ENCODE peak calls at places on chromosomes 13 and 19, in four cellular contexts. G is endothelial cell of umbilical vein, O is IMR-90, Y is hepatocyte. Z is an unnamed sample.

GRCh38 chr13:102002271-102002670 is 399.6 kb downstream of the FGF14 start:
- DNase-seq in G (no peak), O (no peak), Y (no peak), Z (no peak)

GRCh38 chr13:34416833-34417425 is 525.1 kb upstream of the NBEA start:
- DNase-seq in G (no peak), O (peak; percentile 39), Y (no peak), Z (no peak)

GRCh38 chr13:26255717-26256277 is 1.9 kb downstream of the CDK8 start:
- DNase-seq in G (peak; percentile 10), O (peak; percentile 4), Y (peak; percentile 19), Z (no peak)

GRCh38 chr13:89380101-89380500 is 1708.9 kb downstream of the SLITRK5 start:
- DNase-seq in G (no peak), O (no peak), Y (peak; percentile 20), Z (no peak)

GRCh38 chr19:14091086-14091884 is 734 bp upstream of the SAMD1 start:
- DNase-seq in G (peak; percentile 66), O (peak; percentile 64), Y (peak; percentile 66), Z (peak; percentile 75)

GRCh38 chr19:4909897-4910593 is 744 bp downstream of the UHRF1 start:
- DNase-seq in G (peak; percentile 87), O (peak; percentile 79), Y (peak; percentile 96), Z (peak; percentile 97)

GRCh38 chr19:39544201-39544903 is 4.4 kb upstream of the EID2 start:
- DNase-seq in G (no peak), O (peak; percentile 13), Y (no peak), Z (no peak)

GRCh38 chr13:43293561-43293960 is 270.2 kb downstream of the DNAJC15 start:
- DNase-seq in G (no peak), O (no peak), Y (no peak), Z (no peak)

GRCh38 chr19:11570039-11570462 is 7.4 kb downstream of the ACP5 start:
- DNase-seq in G (no peak), O (no peak), Y (no peak), Z (peak; percentile 46)

GRCh38 chr19:35856546-35857149 is at the start of gene KIRREL2:
- DNase-seq in G (no peak), O (no peak), Y (peak; percentile 21), Z (peak; percentile 76)

GRCh38 chr13:99339736-99340392 is 32.7 kb upstream of the GPR183 start:
- DNase-seq in G (no peak), O (peak; percentile 72), Y (no peak), Z (peak; percentile 18)

GRCh38 chr19:32519023-32519422 is 62.0 kb upstream of the PDCD5 start:
- DNase-seq in G (no peak), O (no peak), Y (no peak), Z (peak; percentile 73)

GRCh38 chr19:2602391-2603181 is 99.9 kb downstream of the GNG7 start:
- DNase-seq in G (peak; percentile 37), O (peak; percentile 81), Y (peak; percentile 89), Z (no peak)

GRCh38 chr13:64347662-64348061 is 2882.5 kb downstream of the PCDH9 start:
- DNase-seq in G (no peak), O (peak; percentile 19), Y (no peak), Z (no peak)

GRCh38 chr13:113784645-113785024 is 25.6 kb downstream of the TMEM255B start:
- DNase-seq in G (no peak), O (no peak), Y (no peak), Z (no peak)

GRCh38 chr13:103012611-103013010 is 53.6 kb downstream of the SLC10A2 start:
- DNase-seq in G (no peak), O (no peak), Y (no peak), Z (no peak)

GRCh38 chr19:31568724-31569123 is 219.5 kb upstream of the TSHZ3 start:
- DNase-seq in G (no peak), O (no peak), Y (no peak), Z (no peak)

DNA sequence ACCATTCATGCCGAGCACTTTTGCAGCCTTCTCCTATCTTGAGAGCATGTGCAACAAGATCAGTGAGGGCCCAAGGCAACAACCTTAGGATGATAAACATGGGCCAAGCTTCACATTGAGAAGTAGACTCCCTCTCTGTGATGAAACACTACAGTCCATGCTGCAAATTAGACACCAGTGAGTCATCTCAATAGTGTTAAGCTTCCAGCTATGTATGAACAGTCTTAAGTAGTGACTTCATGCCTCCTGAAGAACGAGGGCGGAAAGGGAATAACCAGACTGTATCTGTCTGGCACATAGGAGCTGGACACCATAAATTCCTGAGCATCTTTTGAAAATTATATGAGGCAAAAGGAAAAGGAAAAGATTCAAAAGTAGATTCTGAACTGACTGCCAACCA is 309.9 kb upstream of the SLITRK1 start:
- DNase-seq in G (no peak), O (peak; percentile 76), Y (peak; percentile 21), Z (no peak)
- TF ChIP-seq CTCF in G (no peak), O (no peak), Y (no peak), Z (no peak)

DNA sequence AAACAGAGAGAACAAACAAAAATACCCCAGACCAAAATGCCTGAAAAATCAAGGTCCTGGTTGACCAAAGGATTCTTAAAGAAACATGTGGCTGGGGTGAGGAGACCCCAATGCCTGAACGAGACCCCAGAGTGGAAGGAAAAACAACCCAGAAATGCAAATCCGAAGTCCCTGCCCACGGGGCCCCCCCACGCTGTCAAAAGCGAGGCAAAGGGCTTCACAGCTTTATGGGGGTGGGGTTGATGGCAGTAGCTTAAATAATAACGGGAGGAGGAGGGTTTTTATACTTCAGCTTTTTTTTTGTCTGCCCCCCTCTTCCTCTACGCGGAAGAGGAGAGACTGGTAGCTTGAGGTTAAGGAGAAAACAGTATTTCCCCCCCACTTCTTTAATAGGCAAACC is 18.3 kb downstream of the QPCTL start:
- DNase-seq in G (no peak), O (no peak), Y (no peak), Z (no peak)
- H3K4me2 ChIP-seq in G (no peak overlapping the region), O (no peak overlapping the region), Y (no peak overlapping the region), Z (no peak overlapping the region)

GRCh38 chr13:108915095-108915633 is 285.8 kb downstream of the MYO16 start:
- DNase-seq in G (peak; percentile 77), O (peak; percentile 50), Y (peak; percentile 59), Z (no peak)
- TF ChIP-seq CTCF in G (peak; percentile 59), O (peak; percentile 70), Y (peak; percentile 78), Z (peak; percentile 57)

DNA sequence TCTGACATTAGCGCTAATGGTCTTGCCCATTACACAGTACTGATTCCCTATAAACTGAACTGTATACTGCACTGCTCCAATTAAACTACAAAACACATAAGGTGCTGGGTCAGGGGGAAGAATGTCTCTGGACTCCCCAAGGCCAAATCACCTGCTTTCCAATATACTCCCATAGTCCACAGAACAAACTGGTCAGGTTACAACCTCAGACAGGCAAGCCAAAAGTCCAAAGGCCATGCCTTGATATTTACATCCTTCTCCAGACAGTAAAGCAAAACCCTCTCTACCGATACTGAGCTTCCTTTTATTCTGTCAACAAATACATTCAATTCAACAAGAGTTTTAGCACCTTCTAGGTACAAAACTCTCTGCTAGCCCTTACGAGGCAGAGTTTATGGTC is 8.9 kb downstream of the ZNF541 start:
- DNase-seq in G (no peak), O (no peak), Y (peak; percentile 37), Z (no peak)
- H3K4me2 ChIP-seq in G (no peak overlapping the region), O (no peak overlapping the region), Y (peak overlapping the region; percentile 43), Z (no peak overlapping the region)

DNA sequence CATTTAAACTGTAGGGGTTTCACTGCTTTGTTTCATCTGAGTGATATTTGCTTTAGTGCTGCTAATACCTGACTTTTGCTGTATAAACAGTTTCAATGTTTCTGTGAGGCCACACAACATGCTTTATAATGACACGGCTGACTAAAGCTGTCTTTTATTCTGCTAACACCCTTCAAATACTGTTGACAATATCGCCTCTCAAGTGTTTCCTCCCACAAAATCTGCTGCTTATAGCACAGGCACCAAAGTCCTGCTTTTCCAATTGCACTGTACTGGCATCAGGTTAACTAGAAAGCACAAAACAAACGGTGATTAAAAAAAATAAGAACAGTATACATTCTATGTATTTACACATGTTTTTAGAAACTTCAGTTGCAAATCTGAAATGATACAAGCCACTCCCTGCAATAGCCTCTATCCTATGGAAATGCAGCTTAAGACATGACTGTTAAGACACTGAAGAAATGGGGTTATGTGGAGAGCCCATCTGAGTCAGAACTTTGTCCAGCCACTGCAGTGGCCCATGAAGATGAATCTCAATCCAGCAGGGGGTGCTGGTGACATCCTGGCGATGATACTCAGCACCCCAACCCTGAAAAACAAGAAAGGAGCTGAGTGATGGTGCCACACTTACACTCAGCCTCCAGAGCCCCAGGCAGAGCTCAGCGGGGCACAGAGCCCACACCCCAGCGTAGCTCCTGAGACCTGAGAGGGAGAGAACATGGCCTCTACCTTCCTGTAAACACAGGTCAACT is 29.4 kb downstream of the RFXAP start:
- DNase-seq in G (peak; percentile 22), O (peak; percentile 19), Y (no peak), Z (no peak)
- TF ChIP-seq CTCF in G (peak; percentile 11), O (peak; percentile 27), Y (peak; percentile 17), Z (peak; percentile 43)

GRCh38 chr13:110610955-110611595 is 4.3 kb upstream of the NAXD start:
- DNase-seq in G (no peak), O (peak; percentile 21), Y (no peak), Z (no peak)
- H3K4me2 ChIP-seq in G (no peak overlapping the region), O (no peak overlapping the region), Y (no peak overlapping the region), Z (no peak overlapping the region)